ENCODE peak calls at places on chromosomes 12 and 14, in ten cellular contexts. A is AG04450; H is CD4-positive, CD25-positive, alpha-beta regulatory T cell; M is naive thymus-derived CD4-positive, alpha-beta T cell; D is tibial nerve; G is mucosa of descending colon; P is AG04449; E is adipocyte; W is NB4; Q is psoas muscle. B is an unnamed sample.

GRCh38 chr12:116958402-116959197 is 47.9 kb downstream of the FBXW8 start:
- DNase-seq in A (no peak), H (peak; percentile 8), M (no peak), D (no peak), G (no peak), P (no peak), E (peak; percentile 16), W (no peak), Q (no peak), B (no peak)

GRCh38 chr14:92549853-92550244 is 36.3 kb downstream of the RIN3 start:
- DNase-seq in A (no peak), H (no peak), M (no peak), D (peak; percentile 17), G (no peak), P (no peak), E (no peak), W (peak; percentile 30), Q (peak; percentile 78), B (no peak)

GRCh38 chr12:79347852-79348251 is 342.9 kb downstream of the PAWR start:
- DNase-seq in A (no peak), H (no peak), M (no peak), D (no peak), G (no peak), P (no peak), E (no peak), W (peak; percentile 29), Q (no peak), B (no peak)

GRCh38 chr12:130555628-130556485 is 160.2 kb downstream of the RIMBP2 start:
- DNase-seq in A (no peak), H (no peak), M (no peak), D (no peak), G (no peak), P (no peak), E (no peak), W (no peak), Q (no peak), B (no peak)

GRCh38 chr14:69845787-69846186 is 33.4 kb upstream of the SMOC1 start:
- DNase-seq in A (no peak), H (no peak), M (no peak), D (no peak), G (no peak), P (no peak), E (no peak), W (no peak), Q (no peak), B (no peak)

GRCh38 chr14:75236897-75237296 is 41.7 kb upstream of the FOS start:
- DNase-seq in A (no peak), H (no peak), M (no peak), D (no peak), G (no peak), P (no peak), E (no peak), W (no peak), Q (no peak), B (no peak)

GRCh38 chr14:55354500-55354899 is 57.1 kb downstream of the ATG14 start:
- DNase-seq in A (no peak), H (peak; percentile 83), M (peak; percentile 79), D (peak; percentile 38), G (no peak), P (no peak), E (peak; percentile 64), W (peak; percentile 61), Q (no peak), B (no peak)

GRCh38 chr12:121916719-121917118 is 1.7 kb upstream of the CFAP251 start:
- DNase-seq in A (no peak), H (no peak), M (no peak), D (no peak), G (no peak), P (no peak), E (peak; percentile 34), W (no peak), Q (no peak), B (no peak)

GRCh38 chr14:100692859-100693558 is 33.7 kb upstream of the DLK1 start:
- DNase-seq in A (peak; percentile 33), H (no peak), M (no peak), D (no peak), G (no peak), P (peak; percentile 61), E (peak; percentile 88), W (peak; percentile 54), Q (no peak), B (peak; percentile 63)
- H3K4me3 ChIP-seq in A (no peak overlapping the region), H (no peak overlapping the region), M (no peak overlapping the region), D (no peak overlapping the region), G (no peak overlapping the region), P (no peak overlapping the region), E (no peak overlapping the region), W (no peak overlapping the region), Q (no peak overlapping the region), B (no peak overlapping the region)

GRCh38 chr14:71751264-71751663 is 181.0 kb upstream of the RGS6 start:
- DNase-seq in A (no peak), H (no peak), M (no peak), D (no peak), G (no peak), P (no peak), E (no peak), W (peak; percentile 24), Q (no peak), B (no peak)

GRCh38 chr14:71752111-71752738 is 180.0 kb upstream of the RGS6 start:
- DNase-seq in A (no peak), H (no peak), M (no peak), D (no peak), G (no peak), P (no peak), E (no peak), W (no peak), Q (no peak), B (no peak)

GRCh38 chr14:71754422-71755095 is 177.7 kb upstream of the RGS6 start:
- DNase-seq in A (no peak), H (no peak), M (no peak), D (no peak), G (no peak), P (no peak), E (no peak), W (no peak), Q (no peak), B (no peak)

GRCh38 chr14:71753976-71754375 is 178.3 kb upstream of the RGS6 start:
- DNase-seq in A (no peak), H (no peak), M (no peak), D (no peak), G (no peak), P (no peak), E (no peak), W (no peak), Q (no peak), B (no peak)

DNA sequence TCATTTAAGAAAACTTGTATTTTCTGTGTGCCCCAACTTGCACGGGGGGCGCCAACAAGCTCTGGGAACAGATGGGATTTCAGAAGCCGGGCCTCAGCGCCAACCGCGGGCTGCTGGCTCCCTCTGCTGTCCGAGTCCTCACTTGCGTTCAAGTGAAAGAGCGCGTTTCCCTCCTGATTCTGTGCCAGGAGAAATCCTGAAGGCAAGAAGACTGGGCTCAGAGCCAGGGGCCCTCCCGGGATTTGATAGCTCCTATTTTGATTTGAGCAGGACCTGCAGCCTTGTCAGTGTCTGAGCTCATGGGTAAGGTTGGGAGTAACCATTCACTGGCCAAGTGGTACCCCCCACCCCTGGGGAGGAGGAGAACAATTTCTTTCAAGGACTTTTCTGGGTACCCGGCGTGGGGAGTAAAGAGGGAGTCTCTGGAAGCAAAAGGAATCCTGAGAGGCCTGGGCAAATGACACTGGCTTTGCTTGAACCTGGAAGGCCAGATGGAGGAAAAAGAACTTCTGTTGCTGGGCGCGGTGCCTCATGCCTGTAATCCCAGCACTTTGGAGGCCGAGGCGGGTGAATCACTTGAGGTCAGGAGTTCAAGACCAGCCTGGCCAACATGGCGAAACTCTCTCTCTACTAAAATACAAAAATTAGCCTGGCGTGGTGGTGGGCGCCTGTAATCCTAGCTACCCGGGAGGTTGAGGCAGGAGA is 179.0 kb upstream of the RGS6 start:
- DNase-seq in A (peak; percentile 80), H (peak; percentile 62), M (peak; percentile 64), D (peak; percentile 93), G (peak; percentile 83), P (peak; percentile 26), E (peak; percentile 94), W (peak; percentile 80), Q (peak; percentile 89), B (peak; percentile 75)
- H3K4me3 ChIP-seq in A (no peak overlapping the region), H (no peak overlapping the region), M (no peak overlapping the region), D (peak overlapping the region; percentile 31), G (no peak overlapping the region), P (no peak overlapping the region), E (peak overlapping the region; percentile 56), W (no peak overlapping the region), Q (no peak overlapping the region), B (no peak overlapping the region)

GRCh38 chr12:132486576-132486975 is 3.4 kb upstream of the FBRSL1 start:
- DNase-seq in A (no peak), H (no peak), M (no peak), D (no peak), G (no peak), P (no peak), E (no peak), W (no peak), Q (peak; percentile 19), B (no peak)

GRCh38 chr12:132487311-132487741 is 2.6 kb upstream of the FBRSL1 start:
- DNase-seq in A (no peak), H (no peak), M (no peak), D (no peak), G (no peak), P (no peak), E (no peak), W (no peak), Q (peak; percentile 56), B (no peak)

GRCh38 chr12:132489602-132490239 is at the start of gene FBRSL1:
- DNase-seq in A (peak; percentile 51), H (peak; percentile 92), M (peak; percentile 91), D (peak; percentile 80), G (peak; percentile 96), P (no peak), E (peak; percentile 94), W (peak; percentile 96), Q (peak; percentile 95), B (peak; percentile 35)

GRCh38 chr12:132489078-132489601 is 811 bp upstream of the FBRSL1 start:
- DNase-seq in A (no peak), H (peak; percentile 81), M (peak; percentile 67), D (no peak), G (peak; percentile 88), P (no peak), E (peak; percentile 35), W (peak; percentile 90), Q (no peak), B (no peak)

GRCh38 chr12:132488127-132489077 is 1.5 kb upstream of the FBRSL1 start:
- DNase-seq in A (no peak), H (peak; percentile 90), M (peak; percentile 48), D (no peak), G (peak; percentile 89), P (no peak), E (no peak), W (peak; percentile 99), Q (peak; percentile 57), B (no peak)
- H3K4me3 ChIP-seq in A (no peak overlapping the region), H (peak overlapping the region; percentile 65), M (peak overlapping the region; percentile 83), D (peak overlapping the region; percentile 87), G (no peak overlapping the region), P (no peak overlapping the region), E (no peak overlapping the region), W (peak overlapping the region; percentile 73), Q (peak overlapping the region; percentile 78), B (no peak overlapping the region)

GRCh38 chr12:126912111-126912510 is 1354.9 kb upstream of the TMEM132C start:
- DNase-seq in A (no peak), H (no peak), M (no peak), D (no peak), G (no peak), P (no peak), E (no peak), W (no peak), Q (no peak), B (no peak)

GRCh38 chr12:126910570-126910969 is 1356.4 kb upstream of the TMEM132C start:
- DNase-seq in A (no peak), H (no peak), M (no peak), D (no peak), G (no peak), P (no peak), E (no peak), W (no peak), Q (no peak), B (no peak)

GRCh38 chr12:126914170-126914796 is 1352.7 kb upstream of the TMEM132C start:
- DNase-seq in A (no peak), H (no peak), M (no peak), D (no peak), G (no peak), P (no peak), E (no peak), W (no peak), Q (no peak), B (no peak)

DNA sequence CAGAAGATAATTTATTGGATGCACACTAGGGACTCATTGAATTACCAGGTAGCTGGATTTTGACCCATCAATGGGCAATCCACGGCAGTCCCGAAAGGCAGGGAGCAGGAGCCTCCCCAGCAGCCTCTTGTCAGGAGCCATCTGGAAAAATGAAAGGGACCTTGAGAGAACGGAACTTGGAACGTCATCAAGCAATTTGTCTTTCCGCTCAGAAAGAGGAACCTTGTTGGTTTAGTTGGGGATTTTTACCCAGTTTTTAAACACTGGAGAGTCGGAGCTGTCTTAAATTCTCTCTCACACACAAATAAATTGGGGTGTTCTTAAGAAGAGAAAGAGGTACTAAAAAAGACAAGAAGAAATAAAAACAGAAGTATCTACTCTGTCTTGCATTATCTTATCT is 1351.7 kb upstream of the TMEM132C start:
- DNase-seq in A (no peak), H (no peak), M (no peak), D (no peak), G (no peak), P (no peak), E (no peak), W (peak; percentile 13), Q (no peak), B (no peak)
- H3K4me3 ChIP-seq in A (no peak overlapping the region), H (no peak overlapping the region), M (no peak overlapping the region), D (no peak overlapping the region), G (no peak overlapping the region), P (no peak overlapping the region), E (no peak overlapping the region), W (no peak overlapping the region), Q (no peak overlapping the region), B (no peak overlapping the region)